ENCODE peak calls at places on chromosomes 13 and 19, in ten cellular contexts. K is NAMALWA, G is right lobe of liver, U is bronchial epithelial cell, E is HTR-8/SVneo, O is Calu3, Y is fibroblast of the conjunctiva, D is GDM1, Z is GM12892, A is NCI-H187. C is an unnamed sample.

GRCh38 chr13:50123002-50123401 is 107.8 kb downstream of the KCNRG start:
- DNase-seq in K (no peak), G (peak; percentile 35), U (no peak), E (no peak), O (no peak), Y (no peak), D (no peak), Z (no peak), A (no peak), C (no peak)

GRCh38 chr19:29531458-29532025 is 5.7 kb downstream of the VSTM2B start:
- DNase-seq in K (no peak), G (no peak), U (no peak), E (no peak), O (no peak), Y (no peak), D (no peak), Z (no peak), A (no peak), C (no peak)

GRCh38 chr19:2528543-2529173 is 52.7 kb downstream of the GADD45B start:
- DNase-seq in K (no peak), G (no peak), U (peak; percentile 8), E (no peak), O (peak; percentile 62), Y (no peak), D (no peak), Z (no peak), A (no peak), C (no peak)

GRCh38 chr13:29472317-29472961 is 123.0 kb downstream of the SLC7A1 start:
- DNase-seq in K (peak; percentile 82), G (no peak), U (peak; percentile 58), E (peak; percentile 26), O (peak; percentile 64), Y (peak; percentile 36), D (peak; percentile 29), Z (no peak), A (no peak), C (peak; percentile 57)

GRCh38 chr13:98201178-98201577 is 24.1 kb upstream of the RNF113B start:
- DNase-seq in K (no peak), G (no peak), U (no peak), E (no peak), O (no peak), Y (no peak), D (no peak), Z (no peak), A (no peak), C (no peak)

GRCh38 chr19:38559428-38560401 is 58.0 kb downstream of the MAP4K1 start:
- DNase-seq in K (peak; percentile 33), G (no peak), U (peak; percentile 99), E (no peak), O (no peak), Y (no peak), D (no peak), Z (no peak), A (no peak), C (no peak)

GRCh38 chr19:7729211-7729610 is 2.7 kb downstream of the CLEC4G start:
- DNase-seq in K (no peak), G (no peak), U (no peak), E (no peak), O (no peak), Y (no peak), D (no peak), Z (no peak), A (no peak), C (no peak)

GRCh38 chr19:41821003-41821735 is 23.3 kb downstream of the LYPD4 start:
- DNase-seq in K (peak; percentile 81), G (no peak), U (peak; percentile 62), E (peak; percentile 50), O (peak; percentile 82), Y (no peak), D (peak; percentile 68), Z (peak; percentile 56), A (peak; percentile 77), C (peak; percentile 50)

GRCh38 chr19:35462476-35462953 is 14.5 kb downstream of the FFAR2 start:
- DNase-seq in K (peak; percentile 79), G (no peak), U (no peak), E (no peak), O (no peak), Y (no peak), D (peak; percentile 81), Z (no peak), A (no peak), C (peak; percentile 44)

GRCh38 chr13:113049521-113049941 is 56.1 kb upstream of the F7 start:
- DNase-seq in K (no peak), G (peak; percentile 16), U (no peak), E (no peak), O (no peak), Y (no peak), D (no peak), Z (no peak), A (no peak), C (no peak)

GRCh38 chr19:54013866-54014265 is 22.4 kb downstream of the CACNG6 start:
- DNase-seq in K (peak; percentile 17), G (no peak), U (no peak), E (no peak), O (no peak), Y (no peak), D (no peak), Z (no peak), A (no peak), C (no peak)

GRCh38 chr13:95643471-95643813 is 1.1 kb downstream of the DZIP1 start:
- DNase-seq in K (no peak), G (no peak), U (no peak), E (peak; percentile 8), O (no peak), Y (no peak), D (no peak), Z (no peak), A (no peak), C (no peak)